ENCODE peak calls at places on chromosomes 6 and 20, in ten cellular contexts. T is transverse colon, X is breast epithelium, F is sigmoid colon, H is endothelial cell of umbilical vein, Y is Panc1, J is GM23338, D is SK-N-SH, W is stomach, G is prostate gland. I is an unnamed sample. For H3K4me1, the result is how much of the 10 kb centered on the place peaks cover.

GRCh38 chr6:109447087-109447486 is 6.6 kb downstream of the SMPD2 start:
- DNase-seq in H (no peak), W (no peak), Y (no peak), X (no peak), D (no peak), T (no peak), J (no peak), G (no peak), F (no peak), I (no peak)

GRCh38 chr6:5672581-5673011 is 334.1 kb downstream of the NRN1 start:
- DNase-seq in X (no peak), D (no peak), F (peak), Y (no peak), W (no peak), J (peak), G (no peak), H (no peak), T (no peak), I (no peak)

GRCh38 chr6:129105035-129105434 is 222.1 kb downstream of the LAMA2 start:
- DNase-seq in F (no peak), J (no peak), G (no peak), Y (no peak), D (no peak), H (no peak), T (no peak), X (no peak), W (no peak), I (no peak)

GRCh38 chr20:6693178-6693807 is 74.2 kb upstream of the BMP2 start:
- DNase-seq in W (peak), X (no peak), T (peak), J (no peak), G (no peak), Y (no peak), F (no peak), H (no peak), D (no peak), I (no peak)

GRCh38 chr6:5998741-5999687 is 7.7 kb downstream of the NRN1 start:
- DNase-seq in T (no peak), G (no peak), D (peak), H (no peak), X (no peak), W (no peak), F (peak), Y (no peak), J (peak), I (no peak)

GRCh38 chr6:139568956-139569538 is 194.6 kb upstream of the CITED2 start:
- DNase-seq in G (no peak), W (no peak), F (no peak), T (no peak), X (no peak), Y (peak), D (peak), H (peak), J (no peak), I (no peak)

GRCh38 chr20:32737371-32738223 is 5.7 kb downstream of the COMMD7 start:
- DNase-seq in H (peak), T (no peak), G (no peak), F (no peak), D (no peak), X (no peak), Y (no peak), J (no peak), W (no peak), I (no peak)

GRCh38 chr20:63794614-63795013 is 36.5 kb downstream of the ZBTB46 start:
- DNase-seq in J (no peak), F (no peak), H (no peak), Y (no peak), W (no peak), G (no peak), T (peak), D (no peak), X (no peak), I (no peak)

GRCh38 chr20:8782804-8783203 is 286.1 kb upstream of the PLCB4 start:
- DNase-seq in X (no peak), H (no peak), Y (no peak), G (no peak), D (no peak), W (no peak), T (no peak), J (no peak), F (no peak), I (no peak)

GRCh38 chr6:41080623-41081022 is 7.8 kb downstream of the NFYA start:
- DNase-seq in X (no peak), Y (no peak), J (no peak), W (no peak), F (no peak), H (no peak), G (no peak), D (no peak), T (no peak), I (no peak)

GRCh38 chr20:5662769-5663168 is 87.4 kb upstream of the SHLD1 start:
- DNase-seq in J (no peak), F (no peak), Y (no peak), D (no peak), T (no peak), G (no peak), W (no peak), H (no peak), X (no peak), I (no peak)
- TF ChIP-seq POLR2AphosphoS5 in J (no peak), F (no peak), Y (no peak), D (no peak), T (no peak), G (no peak), W (no peak), H (no peak), X (no peak), I (no peak)

GRCh38 chr20:41155267-41155666 is 17.9 kb downstream of the PLCG1 start:
- DNase-seq in X (no peak), F (no peak), W (no peak), T (no peak), G (no peak), J (no peak), D (no peak), Y (no peak), H (no peak), I (no peak)
- H3K4me1 ChIP-seq in X (under half), F (under half), W (half or more), T (under half), G (under half), J (under half), D (under half), Y (under half), H (under half), I (half or more)

DNA sequence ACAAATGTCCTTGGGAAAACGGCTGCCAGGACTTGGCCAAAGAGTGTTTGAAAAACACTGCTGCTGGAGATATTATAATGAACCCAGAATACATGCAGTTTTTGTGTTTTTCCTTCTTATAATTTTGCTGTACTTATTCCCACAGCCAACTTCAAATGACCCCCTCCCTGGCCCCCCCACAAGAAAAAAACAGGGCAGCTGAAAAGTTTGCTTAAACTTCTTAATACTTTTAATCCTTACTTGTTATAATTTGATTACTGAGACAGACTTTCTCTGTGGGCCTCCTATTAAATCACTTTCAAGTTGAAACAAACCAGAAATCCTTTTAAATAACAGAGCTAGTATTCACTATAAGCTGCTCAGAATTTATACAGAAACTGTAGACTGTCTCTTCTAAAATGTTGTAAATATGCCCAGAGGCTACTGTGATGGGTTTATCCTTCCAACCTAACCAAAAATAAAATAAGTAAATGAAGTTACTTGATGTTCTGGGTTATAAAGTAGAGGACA is 106.3 kb downstream of the CENPW start:
- DNase-seq in Y (no peak), T (no peak), F (no peak), W (no peak), X (no peak), J (no peak), H (no peak), D (no peak), G (no peak), I (no peak)
- TF ChIP-seq POLR2AphosphoS5 in Y (no peak), T (no peak), F (no peak), W (no peak), X (no peak), J (no peak), H (no peak), D (no peak), G (no peak), I (no peak)

GRCh38 chr6:32168350-32168749 is 4.0 kb downstream of the EGFL8 start:
- DNase-seq in H (no peak), W (no peak), J (no peak), X (no peak), Y (no peak), F (no peak), D (no peak), T (no peak), G (no peak), I (no peak)

GRCh38 chr6:32169211-32169610 is 4.8 kb downstream of the EGFL8 start:
- DNase-seq in F (no peak), T (no peak), J (no peak), D (no peak), X (no peak), Y (no peak), W (no peak), H (no peak), G (no peak), I (no peak)

GRCh38 chr6:32167761-32168262 is 3.4 kb downstream of the EGFL8 start:
- DNase-seq in T (no peak), X (no peak), Y (no peak), H (no peak), D (no peak), F (no peak), G (no peak), W (no peak), J (no peak), I (no peak)

GRCh38 chr6:32170294-32170693 is 5.6 kb downstream of the AGPAT1 start:
- DNase-seq in D (no peak), F (no peak), W (no peak), Y (no peak), X (no peak), T (no peak), J (no peak), G (no peak), H (no peak), I (no peak)

DNA sequence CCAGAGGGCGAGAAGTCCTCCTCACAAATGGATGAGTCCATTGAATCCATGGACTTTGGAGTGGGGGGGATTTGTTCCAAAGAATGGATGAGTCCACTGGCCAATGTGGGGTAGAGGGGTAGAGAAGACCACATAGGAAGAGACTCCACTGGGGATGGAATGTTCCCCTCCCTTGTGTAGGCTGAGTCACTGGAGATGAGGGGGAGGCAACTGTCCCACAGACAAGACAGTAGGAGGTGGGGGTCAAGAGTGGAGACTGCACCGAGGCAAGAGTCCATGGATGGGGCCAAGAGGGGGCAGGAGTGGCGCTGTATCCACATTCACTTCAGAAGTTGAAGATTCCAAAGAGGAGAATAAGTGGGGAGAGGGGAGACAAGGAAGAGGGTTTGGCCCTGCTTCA is 4.4 kb downstream of the EGFL8 start:
- DNase-seq in Y (no peak), W (no peak), J (no peak), D (no peak), T (no peak), F (no peak), H (no peak), G (no peak), X (no peak), I (no peak)
- H3K4me1 ChIP-seq in Y (under half), W (under half), J (under half), D (under half), T (under half), F (under half), H (under half), G (under half), X (under half), I (under half)

GRCh38 chr6:710601-711571 is 17.9 kb upstream of the EXOC2 start:
- DNase-seq in Y (no peak), T (peak), F (peak), G (peak), J (peak), D (peak), W (peak), H (peak), X (peak), I (no peak)
- TF ChIP-seq POLR2AphosphoS5 in Y (no peak), T (peak), F (peak), G (peak), J (peak), D (no peak), W (peak), H (peak), X (no peak), I (peak)

DNA sequence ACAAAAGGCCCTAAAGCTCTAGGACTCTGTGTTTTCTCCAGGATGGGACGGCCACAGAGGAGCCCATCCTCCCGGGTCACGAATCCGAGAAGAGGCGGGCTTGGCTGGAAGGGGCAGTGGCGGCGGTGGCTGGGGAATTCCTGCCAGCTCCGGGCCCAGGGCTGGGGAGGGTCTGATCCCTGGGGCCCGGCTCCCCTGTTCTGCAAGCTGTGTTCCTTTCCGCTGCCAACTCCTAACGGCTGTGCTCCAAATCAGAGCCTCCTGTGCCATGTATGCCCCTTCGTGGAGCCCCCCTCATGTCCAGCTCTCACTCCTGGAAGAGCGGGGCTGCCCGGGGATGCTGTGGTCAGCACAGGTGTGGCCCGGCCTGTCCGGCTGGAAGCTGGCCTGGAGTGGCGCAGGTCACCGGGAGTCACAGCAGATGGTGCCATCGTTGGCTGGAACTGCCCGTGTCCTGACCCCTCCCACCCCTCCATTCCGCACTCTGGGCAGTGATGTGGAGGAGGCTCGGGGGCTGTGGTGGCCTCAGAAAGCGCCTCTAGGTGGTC is 88.2 kb upstream of the MPC1 start:
- DNase-seq in G (no peak), F (no peak), X (no peak), H (no peak), D (no peak), Y (no peak), W (no peak), T (no peak), J (no peak), I (no peak)
- H3K4me1 ChIP-seq in G (under half), F (under half), X (under half), H (under half), D (half or more), Y (under half), W (under half), T (under half), J (under half), I (under half)

GRCh38 chr20:17968366-17969275 is at the start of the genes MGME1 and SNX5:
- DNase-seq in X (peak), H (peak), D (peak), W (peak), F (peak), G (peak), J (peak), Y (peak), T (peak), I (peak)

GRCh38 chr20:17967595-17968365 is 814 bp downstream of the SNX5 start:
- DNase-seq in T (no peak), J (no peak), F (no peak), W (peak), H (peak), Y (peak), X (peak), D (no peak), G (peak), I (no peak)

GRCh38 chr20:17965042-17965697 is 3.4 kb downstream of the SNX5 start:
- DNase-seq in Y (no peak), F (no peak), D (no peak), J (peak), X (no peak), G (no peak), H (no peak), W (no peak), T (no peak), I (no peak)

GRCh38 chr20:17964632-17965031 is 4.0 kb downstream of the SNX5 start:
- DNase-seq in Y (no peak), J (no peak), G (no peak), T (no peak), X (no peak), H (no peak), F (no peak), D (no peak), W (no peak), I (no peak)

DNA sequence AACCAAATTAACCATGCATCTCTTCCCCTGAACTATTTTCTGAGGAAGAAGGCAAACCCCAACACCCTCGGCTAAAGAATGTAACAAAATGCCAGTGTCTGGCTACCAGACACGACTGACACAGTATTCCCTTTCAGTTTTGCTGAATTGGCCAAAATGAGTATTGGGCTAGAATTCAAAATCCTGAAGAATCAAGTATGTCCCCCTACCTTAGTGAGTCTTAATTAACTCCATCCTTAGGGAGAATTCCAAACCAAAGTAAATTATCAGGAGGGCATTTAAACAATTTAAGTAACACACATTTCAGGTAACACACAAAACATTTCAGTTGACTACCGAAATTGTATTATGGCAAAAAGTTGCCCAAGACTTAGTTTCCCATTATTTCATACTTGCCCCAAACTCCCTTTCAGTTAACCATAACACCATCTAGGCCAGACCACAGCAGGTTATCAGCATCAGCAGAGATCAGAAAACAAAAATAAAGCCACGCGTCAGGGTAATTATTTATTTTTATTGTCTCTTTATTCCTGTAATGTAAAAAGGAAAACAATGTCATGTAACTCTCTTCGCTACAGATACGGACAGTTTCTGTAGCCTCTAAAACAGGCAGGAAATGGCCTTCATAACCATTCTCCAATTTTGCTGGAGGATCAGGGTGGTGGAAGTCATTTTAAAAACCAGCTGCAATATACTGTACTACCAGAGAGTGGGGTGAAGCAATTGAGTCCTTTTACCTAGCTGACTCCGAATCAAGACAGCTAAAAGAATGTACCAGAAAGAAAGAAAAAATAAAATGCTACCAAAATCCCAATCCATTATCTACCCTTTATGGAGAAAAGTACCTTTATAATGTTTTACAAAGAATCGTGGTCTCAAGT is 1.9 kb downstream of the SNX5 start:
- DNase-seq in Y (peak), G (no peak), T (no peak), H (peak), W (no peak), D (peak), J (peak), X (no peak), F (no peak), I (no peak)
- TF ChIP-seq POLR2AphosphoS5 in Y (peak), G (no peak), T (no peak), H (peak), W (no peak), D (no peak), J (no peak), X (no peak), F (no peak), I (no peak)

DNA sequence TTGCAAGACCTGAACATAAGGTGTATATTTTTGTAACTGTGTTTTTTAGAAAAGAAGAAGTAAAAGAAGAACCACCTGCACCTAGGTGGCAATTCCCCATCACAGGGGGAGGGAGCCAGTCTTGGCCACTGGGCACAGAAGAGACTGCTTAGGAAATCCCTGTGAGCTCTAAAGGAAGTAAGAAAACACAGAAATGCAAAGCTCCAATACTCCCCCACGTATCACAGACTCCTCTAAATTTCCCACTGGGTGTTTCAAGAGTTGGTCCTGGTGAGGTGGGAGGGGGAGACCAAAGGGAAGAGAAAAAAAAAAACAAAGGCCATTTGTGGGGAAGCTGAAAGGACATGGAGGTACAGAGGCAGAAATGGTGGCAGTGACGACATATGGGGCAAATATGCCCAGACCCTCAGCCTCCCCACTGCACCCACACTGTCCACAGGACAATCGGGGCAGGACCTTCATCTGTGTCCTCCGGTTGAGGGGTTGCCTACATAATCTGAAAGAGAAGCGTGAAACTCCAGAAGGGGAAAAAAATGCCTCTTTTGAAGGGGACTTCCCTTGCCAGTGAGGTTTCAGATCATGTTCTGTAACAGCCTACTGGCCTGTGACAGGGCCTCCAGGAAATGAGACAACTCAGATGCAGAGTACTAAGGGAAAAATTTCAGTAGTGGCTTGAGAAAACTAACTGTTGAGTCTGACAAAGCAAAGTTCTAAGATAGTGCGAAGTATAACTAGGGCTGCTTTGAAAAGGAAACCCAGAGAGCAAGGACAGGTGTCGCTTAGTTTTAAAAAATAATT is 226.2 kb upstream of the MARCKS start:
- DNase-seq in T (peak), X (no peak), J (no peak), D (no peak), F (no peak), Y (no peak), G (no peak), W (no peak), H (peak), I (no peak)
- H3K4me1 ChIP-seq in T (under half), X (under half), J (under half), D (under half), F (under half), Y (under half), G (under half), W (under half), H (under half), I (under half)

DNA sequence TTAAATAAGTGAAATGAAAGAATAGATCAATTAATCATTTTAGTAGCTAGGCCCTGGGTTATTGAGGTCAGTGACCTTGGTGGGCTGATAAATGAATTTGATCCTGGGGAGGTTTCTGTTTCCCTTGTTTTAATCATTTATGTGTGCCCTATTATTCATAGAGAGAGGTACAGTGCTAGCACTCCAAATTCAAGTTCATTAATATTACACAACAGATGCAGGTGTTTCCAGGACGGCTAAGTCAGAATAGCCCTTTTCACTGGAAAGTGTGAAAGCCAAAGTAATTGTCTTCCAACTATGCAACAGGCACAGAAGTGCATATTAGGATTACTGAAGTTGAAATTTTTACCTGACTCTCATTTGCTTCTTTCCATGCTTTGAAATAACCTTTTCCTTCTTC is 61.7 kb upstream of the SGK1 start:
- DNase-seq in Y (no peak), W (no peak), D (no peak), F (no peak), T (no peak), J (no peak), X (no peak), G (no peak), H (no peak), I (no peak)
- TF ChIP-seq POLR2AphosphoS5 in Y (no peak), W (no peak), D (no peak), F (no peak), T (no peak), J (no peak), X (no peak), G (no peak), H (no peak), I (no peak)

I was measured in vagina.